ENCODE peak calls at places on chromosome 2, in four cellular contexts. V, I, G and P are unnamed samples.

GRCh38 chr2:48912110-48912509 is 156.6 kb upstream of the LHCGR start:
- DNase-seq in V (no peak), G (peak), I (no peak), P (no peak)

GRCh38 chr2:15822151-15823044 is 118.0 kb upstream of the MYCN start:
- DNase-seq in V (no peak), I (no peak), G (no peak), P (no peak)

GRCh38 chr2:165609672-165610071 is 140.2 kb downstream of the CSRNP3 start:
- DNase-seq in V (no peak), I (no peak), G (no peak), P (no peak)

GRCh38 chr2:199228887-199229819 is 228.6 kb downstream of the SATB2 start:
- DNase-seq in I (no peak), V (no peak), G (peak), P (peak)

GRCh38 chr2:235930701-235931100 is 237.5 kb downstream of the GBX2 start:
- DNase-seq in V (no peak), I (no peak), G (no peak), P (no peak)

GRCh38 chr2:33607905-33608304 is 8.8 kb upstream of the FAM98A start:
- DNase-seq in V (no peak), I (no peak), G (no peak), P (no peak)

GRCh38 chr2:212882626-212883025 is 268.8 kb downstream of the IKZF2 start:
- DNase-seq in I (no peak), G (no peak), V (no peak), P (no peak)

GRCh38 chr2:37637122-37637875 is 34.1 kb downstream of the CDC42EP3 start:
- DNase-seq in I (no peak), V (no peak), G (no peak), P (no peak)

GRCh38 chr2:158931577-158931976 is 36.9 kb upstream of the TANC1 start:
- DNase-seq in V (no peak), I (no peak), G (no peak), P (no peak)

GRCh38 chr2:220334871-220335590 is 707.6 kb downstream of the SLC4A3 start:
- DNase-seq in I (no peak), G (no peak), V (no peak), P (no peak)

GRCh38 chr2:46404181-46404759 is 75.1 kb upstream of the TMEM247 start:
- DNase-seq in G (no peak), I (no peak), V (no peak), P (no peak)

GRCh38 chr2:121150126-121150525 is 134.9 kb downstream of the TFCP2L1 start:
- DNase-seq in G (no peak), I (no peak), V (no peak), P (no peak)

GRCh38 chr2:213231966-213232365 is 52.3 kb upstream of the SPAG16 start:
- DNase-seq in G (no peak), I (no peak), V (no peak), P (no peak)

GRCh38 chr2:106108791-106109190 is 85.3 kb downstream of the UXS1 start:
- DNase-seq in V (no peak), I (no peak), G (no peak), P (no peak)

GRCh38 chr2:55048514-55048924 is 1.7 kb downstream of the RTN4 start:
- DNase-seq in G (peak), V (no peak), I (peak), P (no peak)

GRCh38 chr2:138713509-138713908 is 66.7 kb downstream of the NXPH2 start:
- DNase-seq in I (no peak), G (no peak), V (no peak), P (no peak)

GRCh38 chr2:223952280-223952968 is 4.8 kb upstream of the MRPL44 start:
- DNase-seq in I (no peak), G (no peak), V (no peak), P (no peak)

GRCh38 chr2:20012282-20013060 is at the start of gene MATN3:
- DNase-seq in V (peak), I (peak), G (peak), P (no peak)

GRCh38 chr2:223047260-223047761 is 4.7 kb upstream of the KCNE4 start:
- DNase-seq in I (no peak), V (no peak), G (no peak), P (no peak)

DNA sequence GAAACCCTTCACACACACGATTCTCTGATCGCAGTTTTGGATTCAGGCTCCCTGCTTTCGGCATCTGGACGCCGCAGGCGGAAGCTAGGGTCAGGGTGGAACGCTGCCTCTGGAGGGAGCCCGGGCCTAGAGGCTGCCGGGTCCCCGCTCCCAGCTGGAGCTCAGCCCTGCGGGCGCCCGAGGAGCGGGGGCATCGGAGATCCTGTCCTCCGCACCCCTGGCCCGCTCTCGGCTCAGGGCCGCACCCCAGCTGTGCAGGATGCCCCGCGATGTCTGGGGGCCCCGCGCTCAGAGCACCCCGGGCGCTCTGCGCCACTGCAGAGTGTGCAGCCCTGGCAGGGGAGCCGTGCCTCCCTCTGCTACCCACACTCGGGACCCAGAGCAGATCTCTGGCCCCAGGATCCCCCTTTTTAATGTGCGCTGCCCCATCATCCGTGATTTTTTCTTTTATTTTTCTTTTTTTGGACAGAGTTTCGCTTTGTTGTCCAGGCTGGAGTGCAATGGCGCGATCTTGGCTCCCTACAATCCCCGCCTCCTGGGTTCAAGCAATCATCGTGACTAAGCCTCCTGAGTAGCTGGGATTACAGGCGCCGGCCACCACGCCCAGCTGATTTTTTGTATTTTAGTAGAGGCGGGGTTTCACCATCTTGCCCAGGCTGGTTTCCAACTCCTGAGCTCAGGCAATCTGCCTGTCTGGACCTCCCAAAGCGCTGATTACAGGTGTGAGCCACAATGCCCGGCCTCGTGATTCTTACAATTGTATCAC is 54.8 kb upstream of the TUBA3E start:
- DNase-seq in V (peak), G (peak), I (no peak), P (no peak)
- TF ChIP-seq CHD4 in V (no peak), G (no peak), I (no peak), P (no peak)

DNA sequence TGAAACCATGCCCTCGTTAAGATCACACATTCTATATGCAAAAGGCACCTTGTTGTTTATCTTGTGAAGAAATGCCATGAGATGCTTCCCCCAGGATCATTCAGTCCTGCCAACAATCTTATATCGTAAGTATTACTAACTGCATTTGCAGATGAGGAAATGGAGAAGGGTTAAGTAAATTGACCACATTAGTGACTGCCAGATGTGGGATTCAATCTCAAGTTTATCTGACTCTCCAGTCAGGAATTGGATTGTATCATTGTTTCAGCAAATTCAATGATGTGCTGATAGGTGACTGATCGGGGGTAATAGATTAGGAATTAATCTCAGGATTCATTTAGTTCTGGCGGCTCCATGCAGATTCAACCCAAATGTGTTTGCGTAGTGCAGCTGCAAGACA is 106.2 kb downstream of the CNTNAP5 start:
- DNase-seq in I (no peak), G (no peak), V (no peak), P (no peak)
- TF ChIP-seq MAX in I (no peak), G (no peak), V (no peak), P (no peak)

GRCh38 chr2:44126106-44126797 is 42.4 kb upstream of the PPM1B start:
- DNase-seq in I (no peak), G (no peak), V (no peak), P (no peak)
- TF ChIP-seq CHD4 in I (no peak), G (no peak), V (no peak), P (no peak)

GRCh38 chr2:172404824-172405223 is 22.6 kb upstream of the ITGA6 start:
- DNase-seq in V (no peak), G (no peak), I (no peak), P (no peak)
- TF ChIP-seq MAX in V (no peak), G (no peak), I (no peak), P (no peak)

GRCh38 chr2:119011162-119011909 is 69.3 kb downstream of the MARCO start:
- DNase-seq in V (peak), I (peak), G (peak), P (no peak)

GRCh38 chr2:119013640-119014039 is 71.6 kb downstream of the MARCO start:
- DNase-seq in I (no peak), G (no peak), V (no peak), P (no peak)

GRCh38 chr2:119012345-119013301 is 70.6 kb downstream of the MARCO start:
- DNase-seq in I (no peak), G (no peak), V (no peak), P (no peak)

GRCh38 chr2:119010336-119010735 is 68.3 kb downstream of the MARCO start:
- DNase-seq in G (no peak), I (no peak), V (no peak), P (no peak)

GRCh38 chr2:119011910-119012209 is 69.9 kb downstream of the MARCO start:
- DNase-seq in I (no peak), G (no peak), V (no peak), P (no peak)
- TF ChIP-seq CHD4 in I (no peak), G (no peak), V (no peak), P (no peak)

DNA sequence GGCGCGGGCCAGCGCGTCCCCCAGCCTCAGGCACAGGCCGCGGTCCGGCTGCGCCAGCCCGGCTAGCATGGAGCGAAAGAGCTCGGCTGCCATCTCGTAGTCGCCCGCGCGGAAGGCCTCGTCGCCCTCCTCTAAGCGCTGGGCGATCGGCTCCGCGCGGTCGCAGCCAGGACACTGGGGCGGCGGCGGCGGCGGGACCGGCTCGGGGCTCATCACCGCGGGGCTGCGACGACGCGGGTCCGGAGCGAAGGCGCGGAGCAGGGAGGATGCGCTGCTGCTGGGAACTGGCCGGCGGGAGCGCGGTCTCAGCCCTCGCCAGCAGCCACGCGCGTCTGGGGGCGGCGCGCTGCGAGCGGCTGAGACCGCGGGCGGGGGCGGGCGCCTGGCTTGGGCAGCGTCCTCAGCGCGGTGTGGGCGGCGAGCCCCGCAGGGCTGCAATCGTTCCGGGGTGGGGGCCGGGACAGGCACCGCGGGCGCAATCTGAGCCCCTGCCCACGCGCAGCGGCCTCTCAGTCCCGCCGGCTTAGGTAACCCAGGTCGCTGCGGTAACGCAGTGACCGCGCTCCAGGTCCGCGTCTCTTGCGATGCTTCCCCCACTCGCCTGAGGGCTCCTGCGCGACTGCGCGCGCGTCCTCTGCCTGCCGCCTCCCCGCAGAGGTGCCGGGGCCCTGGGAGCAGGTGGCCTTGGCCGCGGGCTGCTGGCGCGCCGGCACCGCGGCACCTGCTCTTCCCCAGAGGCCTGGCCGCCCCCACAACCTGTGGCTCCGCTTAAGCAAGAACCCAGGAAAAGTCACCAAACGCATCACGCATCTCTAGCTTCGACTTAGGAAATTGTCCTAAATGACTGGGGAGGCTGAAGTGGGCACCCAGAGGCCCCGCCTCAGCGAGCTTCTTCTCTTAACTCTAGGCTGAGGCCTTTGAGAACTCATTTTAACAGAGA is at the start of gene LONRF2:
- DNase-seq in V (peak), G (peak), I (no peak), P (no peak)
- TF ChIP-seq MAX in V (no peak), G (peak), I (no peak), P (no peak)